ENCODE peak calls at places on chromosomes 7 and 10, in four cellular contexts. One of them, this sample, is unnamed.
A peak's percentile ranks its signal among the peaks of the same experiment; 100 is the strongest.

GRCh38 chr7:95470452-95470851 is 15.3 kb upstream of the ASB4 start:
- DNase-seq in transverse colon: peak; percentile 10
- DNase-seq in breast epithelium: no peak
- DNase-seq in HCT116: no peak
- DNase-seq in this sample: no peak

GRCh38 chr7:112866424-112866823 is 76.2 kb upstream of the TMEM168 start:
- DNase-seq in transverse colon: no peak
- DNase-seq in breast epithelium: no peak
- DNase-seq in HCT116: no peak
- DNase-seq in this sample: no peak

GRCh38 chr10:25142465-25142864 is 32.3 kb upstream of the GPR158 start:
- DNase-seq in transverse colon: no peak
- DNase-seq in breast epithelium: no peak
- DNase-seq in HCT116: no peak
- DNase-seq in this sample: no peak

GRCh38 chr7:127824682-127825081 is 172.7 kb downstream of the SND1 start:
- DNase-seq in transverse colon: no peak
- DNase-seq in breast epithelium: no peak
- DNase-seq in HCT116: no peak
- DNase-seq in this sample: no peak

GRCh38 chr7:98185101-98185500 is 26.1 kb upstream of the BHLHA15 start:
- DNase-seq in transverse colon: no peak
- DNase-seq in breast epithelium: no peak
- DNase-seq in HCT116: no peak
- DNase-seq in this sample: no peak

GRCh38 chr10:94210465-94211186 is 152.1 kb downstream of the NOC3L start:
- DNase-seq in transverse colon: no peak
- DNase-seq in breast epithelium: no peak
- DNase-seq in HCT116: no peak
- DNase-seq in this sample: no peak

GRCh38 chr7:155066417-155066950 is 3.6 kb upstream of the HTR5A start:
- DNase-seq in transverse colon: no peak
- DNase-seq in breast epithelium: no peak
- DNase-seq in HCT116: no peak
- DNase-seq in this sample: no peak

GRCh38 chr10:79372871-79373270 is 25.6 kb downstream of the PPIF start:
- DNase-seq in transverse colon: no peak
- DNase-seq in breast epithelium: no peak
- DNase-seq in HCT116: no peak
- DNase-seq in this sample: peak; percentile 49

GRCh38 chr10:114266521-114266920 is 27.5 kb downstream of the VWA2 start:
- DNase-seq in transverse colon: peak; percentile 21
- DNase-seq in breast epithelium: peak; percentile 56
- DNase-seq in HCT116: no peak
- DNase-seq in this sample: peak; percentile 61

GRCh38 chr10:102153093-102153620 is 968 bp downstream of the NOLC1 start:
- DNase-seq in transverse colon: no peak
- DNase-seq in breast epithelium: no peak
- DNase-seq in HCT116: no peak
- DNase-seq in this sample: no peak

GRCh38 chr10:68423522-68423921 is 16.4 kb upstream of the RUFY2 start:
- DNase-seq in transverse colon: no peak
- DNase-seq in breast epithelium: no peak
- DNase-seq in HCT116: no peak
- DNase-seq in this sample: no peak

GRCh38 chr10:22369433-22370072 is 24.3 kb downstream of the SPAG6 start:
- DNase-seq in transverse colon: no peak
- DNase-seq in breast epithelium: no peak
- DNase-seq in HCT116: peak; percentile 10
- DNase-seq in this sample: no peak

GRCh38 chr7:139718859-139719258 is 58.9 kb downstream of the HIPK2 start:
- DNase-seq in transverse colon: peak; percentile 10
- DNase-seq in breast epithelium: no peak
- DNase-seq in HCT116: no peak
- DNase-seq in this sample: peak; percentile 56

GRCh38 chr10:78365711-78366110 is 332.0 kb downstream of the RPS24 start:
- DNase-seq in transverse colon: no peak
- DNase-seq in breast epithelium: no peak
- DNase-seq in HCT116: no peak
- DNase-seq in this sample: no peak

GRCh38 chr10:28118985-28119628 is 120.2 kb upstream of the ODAD2 start:
- DNase-seq in transverse colon: no peak
- DNase-seq in breast epithelium: no peak
- DNase-seq in HCT116: no peak
- DNase-seq in this sample: no peak

GRCh38 chr10:83179371-83179770 is 959.9 kb upstream of the GHITM start:
- DNase-seq in transverse colon: no peak
- DNase-seq in breast epithelium: no peak
- DNase-seq in HCT116: no peak
- DNase-seq in this sample: no peak

GRCh38 chr10:72525689-72526088 is 100.2 kb downstream of the MICU1 start:
- DNase-seq in transverse colon: no peak
- DNase-seq in breast epithelium: no peak
- DNase-seq in HCT116: no peak
- DNase-seq in this sample: no peak

GRCh38 chr10:34813626-34814227 is 1.4 kb downstream of the PARD3 start:
- DNase-seq in transverse colon: peak; percentile 33
- DNase-seq in breast epithelium: no peak
- DNase-seq in HCT116: no peak
- DNase-seq in this sample: no peak

GRCh38 chr7:81719865-81720264 is 50.0 kb downstream of the HGF start:
- DNase-seq in transverse colon: no peak
- DNase-seq in breast epithelium: no peak
- DNase-seq in HCT116: no peak
- DNase-seq in this sample: no peak

GRCh38 chr7:78326189-78326588 is 527.6 kb downstream of the PHTF2 start:
- DNase-seq in transverse colon: no peak
- DNase-seq in breast epithelium: no peak
- DNase-seq in HCT116: no peak
- DNase-seq in this sample: no peak

GRCh38 chr10:103795634-103796265 is 59.6 kb downstream of the SH3PXD2A start:
- DNase-seq in transverse colon: no peak
- DNase-seq in breast epithelium: no peak
- DNase-seq in HCT116: no peak
- DNase-seq in this sample: no peak

GRCh38 chr10:112214335-112214941 is 30.9 kb upstream of the GPAM start:
- DNase-seq in transverse colon: no peak
- DNase-seq in breast epithelium: no peak
- DNase-seq in HCT116: no peak
- DNase-seq in this sample: no peak

GRCh38 chr10:91034494-91035157 is 113.7 kb upstream of the ANKRD1 start:
- DNase-seq in transverse colon: peak; percentile 37
- DNase-seq in breast epithelium: peak; percentile 69
- DNase-seq in HCT116: no peak
- DNase-seq in this sample: peak; percentile 56

GRCh38 chr10:124748953-124749645 is 4.9 kb upstream of the FAM53B start:
- DNase-seq in transverse colon: no peak
- DNase-seq in breast epithelium: no peak
- DNase-seq in HCT116: no peak
- DNase-seq in this sample: no peak

GRCh38 chr10:971150-971542 is 17.1 kb upstream of the GTPBP4 start:
- DNase-seq in transverse colon: no peak
- DNase-seq in breast epithelium: no peak
- DNase-seq in HCT116: no peak
- DNase-seq in this sample: no peak

GRCh38 chr10:6408799-6409198 is 171.3 kb downstream of the PRKCQ start:
- DNase-seq in transverse colon: no peak
- DNase-seq in breast epithelium: no peak
- DNase-seq in HCT116: no peak
- DNase-seq in this sample: no peak
- TF ChIP-seq CTCF in transverse colon: no peak
- TF ChIP-seq CTCF in breast epithelium: no peak
- TF ChIP-seq CTCF in HCT116: peak; percentile 35
- TF ChIP-seq CTCF in this sample: no peak

DNA sequence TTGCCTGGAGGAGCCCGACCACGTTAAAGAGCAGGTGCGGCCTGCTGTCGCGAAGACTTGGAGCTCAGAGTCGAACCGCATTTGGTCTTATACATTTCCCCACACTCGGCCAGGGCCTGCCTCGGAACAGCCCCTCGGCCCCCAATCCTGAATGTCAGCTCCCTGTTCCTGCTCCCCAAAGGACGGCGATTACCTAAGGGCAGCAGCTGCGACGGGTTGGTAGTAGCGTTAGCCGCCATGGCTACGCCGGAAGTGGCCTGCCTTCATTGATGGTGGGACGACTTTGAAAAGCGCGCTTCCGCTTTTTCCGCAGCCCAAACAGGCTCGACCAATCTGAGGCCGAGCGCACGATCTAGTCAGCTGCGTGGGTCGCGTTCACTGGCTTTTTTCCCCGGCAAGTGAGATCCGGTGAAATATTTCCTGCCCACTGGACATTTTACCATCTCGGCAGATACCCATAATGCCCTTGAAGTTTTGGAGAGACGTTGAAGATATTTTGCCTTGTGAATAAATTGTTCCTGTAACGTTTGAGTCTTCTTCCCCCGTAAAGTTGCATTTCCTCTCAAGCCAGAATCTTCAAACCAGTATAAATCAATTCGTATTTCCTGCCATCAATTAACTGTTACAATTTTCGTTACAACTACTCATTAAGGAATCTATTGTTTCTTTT is at the start of gene LSM5:
- DNase-seq in transverse colon: peak; percentile 93
- DNase-seq in breast epithelium: peak; percentile 85
- DNase-seq in HCT116: peak; percentile 94
- DNase-seq in this sample: peak; percentile 97
- TF ChIP-seq POLR2A in transverse colon: peak; percentile 26
- TF ChIP-seq POLR2A in breast epithelium: no peak
- TF ChIP-seq POLR2A in HCT116: peak; percentile 20
- TF ChIP-seq POLR2A in this sample: no peak

DNA sequence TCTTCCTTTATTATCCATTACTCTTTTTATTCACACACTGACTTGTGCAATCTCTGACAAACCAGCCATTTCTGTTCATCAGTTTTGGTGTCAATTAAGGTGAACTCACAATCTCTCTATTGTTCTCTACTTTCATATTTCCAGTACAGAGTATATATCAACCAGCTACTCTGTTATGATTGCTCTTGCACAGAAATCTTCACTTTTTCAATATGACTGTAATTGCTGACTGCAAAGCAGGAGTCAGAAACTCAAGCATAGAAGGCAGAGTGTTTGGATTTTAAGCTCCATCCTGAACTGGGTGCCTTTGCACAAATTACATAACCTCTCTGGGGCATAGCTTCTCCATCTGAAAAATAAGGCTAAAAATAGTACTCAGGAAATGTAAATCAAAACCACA is 1042.0 kb downstream of the GRM8 start:
- DNase-seq in transverse colon: no peak
- DNase-seq in breast epithelium: no peak
- DNase-seq in HCT116: no peak
- DNase-seq in this sample: no peak
- H3K4me3 ChIP-seq in transverse colon: no peak overlapping the region
- H3K4me3 ChIP-seq in breast epithelium: no peak overlapping the region
- H3K4me3 ChIP-seq in HCT116: no peak overlapping the region
- H3K4me3 ChIP-seq in this sample: no peak overlapping the region

GRCh38 chr7:134505856-134506255 is 21.5 kb upstream of the AKR1B10 start:
- DNase-seq in transverse colon: no peak
- DNase-seq in breast epithelium: no peak
- DNase-seq in HCT116: no peak
- DNase-seq in this sample: no peak
- TF ChIP-seq CTCF in transverse colon: no peak
- TF ChIP-seq CTCF in breast epithelium: no peak
- TF ChIP-seq CTCF in HCT116: no peak
- TF ChIP-seq CTCF in this sample: no peak

DNA sequence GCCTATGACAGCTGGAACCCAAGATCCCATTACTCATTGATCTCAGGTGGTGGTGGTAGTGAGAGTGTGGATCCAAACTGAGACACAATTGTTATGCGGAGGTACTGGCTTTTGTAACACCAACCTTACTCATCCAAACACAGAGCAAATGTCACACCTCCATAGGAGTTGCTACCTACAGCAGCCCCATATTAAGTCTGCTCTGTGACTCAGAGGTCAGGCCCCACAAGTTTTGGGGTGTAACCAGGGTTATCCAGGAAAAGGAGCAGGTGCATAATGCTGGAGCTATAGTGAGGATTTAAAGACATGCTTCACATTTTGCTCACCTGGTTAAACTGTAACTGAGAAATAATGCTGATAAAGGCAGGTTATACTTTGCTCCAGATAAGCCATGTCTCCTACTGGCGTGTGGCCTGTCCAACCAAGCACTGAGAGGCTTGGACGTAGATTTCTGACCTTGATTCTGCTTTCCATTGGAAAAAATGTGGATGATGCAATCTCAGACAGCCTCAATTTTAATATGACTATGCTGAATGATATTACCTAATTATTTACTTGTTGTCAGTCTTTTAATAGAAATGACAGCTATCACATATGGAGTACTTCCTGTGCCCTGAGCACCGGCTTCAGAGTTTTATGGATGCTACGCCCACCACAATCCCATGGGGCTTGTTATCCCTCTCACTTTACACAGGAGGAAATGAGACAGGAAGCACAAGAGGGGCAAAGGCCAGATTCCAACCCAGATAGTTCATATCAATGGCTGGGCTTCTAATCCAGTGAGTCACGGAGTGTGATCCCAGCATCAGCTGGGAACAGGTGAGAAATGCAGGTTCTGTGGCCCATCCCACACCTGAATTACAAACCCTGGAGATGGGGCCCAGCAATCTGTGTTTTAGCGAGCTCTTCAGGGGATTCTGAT is 181.3 kb downstream of the CHN2 start:
- DNase-seq in transverse colon: peak; percentile 77
- DNase-seq in breast epithelium: no peak
- DNase-seq in HCT116: peak; percentile 47
- DNase-seq in this sample: no peak
- TF ChIP-seq POLR2A in transverse colon: no peak
- TF ChIP-seq POLR2A in breast epithelium: no peak
- TF ChIP-seq POLR2A in HCT116: no peak
- TF ChIP-seq POLR2A in this sample: no peak

This sample was measured in lower leg skin.